ENCODE peak calls at places on chromosomes 12 and 14, in six cellular contexts. One of them, this sample, is unnamed. For H3K4me1, the result is how much of the 10 kb centered on the place peaks cover.

GRCh38 chr12:3213171-3213570 is 136.0 kb downstream of the TSPAN9 start:
- ATAC-seq in K562: no peak
- ATAC-seq in A549: no peak
- ATAC-seq in HepG2: no peak
- ATAC-seq in upper lobe of left lung: no peak
- ATAC-seq in GM12878: no peak
- ATAC-seq in this sample: no peak

GRCh38 chr12:171743-172705 is 41.9 kb downstream of the SLC6A12 start:
- ATAC-seq in K562: peak
- ATAC-seq in A549: no peak
- ATAC-seq in HepG2: no peak
- ATAC-seq in upper lobe of left lung: no peak
- ATAC-seq in GM12878: no peak
- ATAC-seq in this sample: no peak

GRCh38 chr12:115891551-115891950 is 385.9 kb downstream of the MED13L start:
- ATAC-seq in K562: no peak
- ATAC-seq in A549: no peak
- ATAC-seq in HepG2: no peak
- ATAC-seq in upper lobe of left lung: no peak
- ATAC-seq in GM12878: no peak
- ATAC-seq in this sample: no peak

GRCh38 chr12:63863658-63864455 is 19.4 kb downstream of the SRGAP1 start:
- ATAC-seq in K562: no peak
- ATAC-seq in A549: no peak
- ATAC-seq in HepG2: no peak
- ATAC-seq in upper lobe of left lung: no peak
- ATAC-seq in GM12878: no peak
- ATAC-seq in this sample: no peak

GRCh38 chr14:42095155-42095554 is 488.5 kb downstream of the LRFN5 start:
- ATAC-seq in K562: no peak
- ATAC-seq in A549: no peak
- ATAC-seq in HepG2: no peak
- ATAC-seq in upper lobe of left lung: no peak
- ATAC-seq in GM12878: no peak
- ATAC-seq in this sample: peak

GRCh38 chr12:29537292-29537691 is 39.8 kb upstream of the OVCH1 start:
- ATAC-seq in K562: no peak
- ATAC-seq in A549: no peak
- ATAC-seq in HepG2: no peak
- ATAC-seq in upper lobe of left lung: no peak
- ATAC-seq in GM12878: no peak
- ATAC-seq in this sample: no peak

GRCh38 chr12:2341871-2342270 is 289.1 kb downstream of the CACNA1C start:
- ATAC-seq in K562: no peak
- ATAC-seq in A549: peak
- ATAC-seq in HepG2: no peak
- ATAC-seq in upper lobe of left lung: peak
- ATAC-seq in GM12878: no peak
- ATAC-seq in this sample: peak

GRCh38 chr14:69750495-69750894 is 16.4 kb upstream of the SRSF5 start:
- ATAC-seq in K562: peak
- ATAC-seq in A549: no peak
- ATAC-seq in HepG2: peak
- ATAC-seq in upper lobe of left lung: no peak
- ATAC-seq in GM12878: peak
- ATAC-seq in this sample: no peak

GRCh38 chr12:71755146-71755892 is 656 bp downstream of the RAB21 start:
- ATAC-seq in K562: peak
- ATAC-seq in A549: peak
- ATAC-seq in HepG2: peak
- ATAC-seq in upper lobe of left lung: peak
- ATAC-seq in GM12878: peak
- ATAC-seq in this sample: peak

GRCh38 chr12:132474237-132474741 is 15.7 kb upstream of the FBRSL1 start:
- ATAC-seq in K562: no peak
- ATAC-seq in A549: no peak
- ATAC-seq in HepG2: no peak
- ATAC-seq in upper lobe of left lung: no peak
- ATAC-seq in GM12878: no peak
- ATAC-seq in this sample: no peak

GRCh38 chr14:44317433-44317746 is 189.7 kb downstream of the FSCB start:
- ATAC-seq in K562: no peak
- ATAC-seq in A549: peak
- ATAC-seq in HepG2: no peak
- ATAC-seq in upper lobe of left lung: peak
- ATAC-seq in GM12878: no peak
- ATAC-seq in this sample: no peak

GRCh38 chr12:14710632-14711324 is 14.4 kb upstream of the GUCY2C start:
- ATAC-seq in K562: no peak
- ATAC-seq in A549: no peak
- ATAC-seq in HepG2: no peak
- ATAC-seq in upper lobe of left lung: no peak
- ATAC-seq in GM12878: no peak
- ATAC-seq in this sample: no peak

GRCh38 chr14:54761835-54762234 is 140.8 kb downstream of the GCH1 start:
- ATAC-seq in K562: peak
- ATAC-seq in A549: no peak
- ATAC-seq in HepG2: no peak
- ATAC-seq in upper lobe of left lung: no peak
- ATAC-seq in GM12878: no peak
- ATAC-seq in this sample: no peak

GRCh38 chr12:89352492-89353187 is at the start of gene DUSP6:
- ATAC-seq in K562: no peak
- ATAC-seq in A549: peak
- ATAC-seq in HepG2: peak
- ATAC-seq in upper lobe of left lung: peak
- ATAC-seq in GM12878: peak
- ATAC-seq in this sample: peak

GRCh38 chr14:101878222-101879211 is 85.9 kb upstream of the DYNC1H1 start:
- ATAC-seq in K562: no peak
- ATAC-seq in A549: no peak
- ATAC-seq in HepG2: no peak
- ATAC-seq in upper lobe of left lung: no peak
- ATAC-seq in GM12878: peak
- ATAC-seq in this sample: no peak

GRCh38 chr14:50910495-50911420 is 33.5 kb downstream of the PYGL start:
- ATAC-seq in K562: no peak
- ATAC-seq in A549: no peak
- ATAC-seq in HepG2: no peak
- ATAC-seq in upper lobe of left lung: no peak
- ATAC-seq in GM12878: no peak
- ATAC-seq in this sample: no peak

DNA sequence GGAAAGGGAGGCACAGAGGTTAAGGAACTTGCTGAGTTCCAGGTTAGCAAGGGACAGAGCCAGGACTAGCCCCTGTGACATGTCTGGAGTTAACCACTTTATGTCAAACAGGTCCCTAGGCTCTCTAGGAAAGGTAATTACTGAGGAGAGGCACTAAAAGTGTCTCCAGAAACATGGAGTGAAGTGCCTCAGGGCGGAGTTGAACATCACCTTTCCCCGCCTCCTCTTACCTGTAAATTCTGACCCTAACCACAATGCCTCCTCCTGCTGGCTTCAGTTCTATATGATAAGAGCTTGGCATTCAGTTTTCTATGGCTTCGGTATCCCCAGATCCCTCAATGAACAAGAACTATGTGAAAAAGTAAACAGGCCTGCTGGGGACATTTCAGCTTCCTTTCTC is 18.1 kb downstream of the RPH3A start:
- ATAC-seq in K562: no peak
- ATAC-seq in A549: no peak
- ATAC-seq in HepG2: no peak
- ATAC-seq in upper lobe of left lung: no peak
- ATAC-seq in GM12878: no peak
- ATAC-seq in this sample: no peak
- H3K4me1 ChIP-seq in K562: under half
- H3K4me1 ChIP-seq in A549: under half
- H3K4me1 ChIP-seq in HepG2: under half
- H3K4me1 ChIP-seq in upper lobe of left lung: under half
- H3K4me1 ChIP-seq in GM12878: under half
- H3K4me1 ChIP-seq in this sample: under half

GRCh38 chr12:122834229-122834920 is 882 bp upstream of the HIP1R start:
- ATAC-seq in K562: peak
- ATAC-seq in A549: peak
- ATAC-seq in HepG2: peak
- ATAC-seq in upper lobe of left lung: peak
- ATAC-seq in GM12878: peak
- ATAC-seq in this sample: peak
- TF ChIP-seq EP300 in K562: no peak
- TF ChIP-seq EP300 in A549: no peak
- TF ChIP-seq EP300 in HepG2: no peak
- TF ChIP-seq EP300 in upper lobe of left lung: no peak
- TF ChIP-seq EP300 in GM12878: no peak
- TF ChIP-seq EP300 in this sample: no peak

GRCh38 chr12:53201170-53201541 is 5.9 kb downstream of the ITGB7 start:
- ATAC-seq in K562: peak
- ATAC-seq in A549: no peak
- ATAC-seq in HepG2: no peak
- ATAC-seq in upper lobe of left lung: no peak
- ATAC-seq in GM12878: no peak
- ATAC-seq in this sample: no peak
- H3K4me1 ChIP-seq in K562: under half
- H3K4me1 ChIP-seq in A549: under half
- H3K4me1 ChIP-seq in HepG2: under half
- H3K4me1 ChIP-seq in upper lobe of left lung: under half
- H3K4me1 ChIP-seq in GM12878: under half
- H3K4me1 ChIP-seq in this sample: under half

GRCh38 chr14:88380405-88380804 is 5.1 kb upstream of the SPATA7 start:
- ATAC-seq in K562: no peak
- ATAC-seq in A549: no peak
- ATAC-seq in HepG2: peak
- ATAC-seq in upper lobe of left lung: no peak
- ATAC-seq in GM12878: no peak
- ATAC-seq in this sample: no peak

GRCh38 chr14:88386395-88386794 is 938 bp downstream of the SPATA7 start:
- ATAC-seq in K562: no peak
- ATAC-seq in A549: no peak
- ATAC-seq in HepG2: no peak
- ATAC-seq in upper lobe of left lung: no peak
- ATAC-seq in GM12878: no peak
- ATAC-seq in this sample: no peak

GRCh38 chr14:88388741-88389282 is 3.4 kb downstream of the SPATA7 start:
- ATAC-seq in K562: no peak
- ATAC-seq in A549: no peak
- ATAC-seq in HepG2: no peak
- ATAC-seq in upper lobe of left lung: no peak
- ATAC-seq in GM12878: no peak
- ATAC-seq in this sample: no peak

GRCh38 chr14:88384653-88385205 is 728 bp upstream of the SPATA7 start:
- ATAC-seq in K562: peak
- ATAC-seq in A549: no peak
- ATAC-seq in HepG2: no peak
- ATAC-seq in upper lobe of left lung: peak
- ATAC-seq in GM12878: no peak
- ATAC-seq in this sample: peak

DNA sequence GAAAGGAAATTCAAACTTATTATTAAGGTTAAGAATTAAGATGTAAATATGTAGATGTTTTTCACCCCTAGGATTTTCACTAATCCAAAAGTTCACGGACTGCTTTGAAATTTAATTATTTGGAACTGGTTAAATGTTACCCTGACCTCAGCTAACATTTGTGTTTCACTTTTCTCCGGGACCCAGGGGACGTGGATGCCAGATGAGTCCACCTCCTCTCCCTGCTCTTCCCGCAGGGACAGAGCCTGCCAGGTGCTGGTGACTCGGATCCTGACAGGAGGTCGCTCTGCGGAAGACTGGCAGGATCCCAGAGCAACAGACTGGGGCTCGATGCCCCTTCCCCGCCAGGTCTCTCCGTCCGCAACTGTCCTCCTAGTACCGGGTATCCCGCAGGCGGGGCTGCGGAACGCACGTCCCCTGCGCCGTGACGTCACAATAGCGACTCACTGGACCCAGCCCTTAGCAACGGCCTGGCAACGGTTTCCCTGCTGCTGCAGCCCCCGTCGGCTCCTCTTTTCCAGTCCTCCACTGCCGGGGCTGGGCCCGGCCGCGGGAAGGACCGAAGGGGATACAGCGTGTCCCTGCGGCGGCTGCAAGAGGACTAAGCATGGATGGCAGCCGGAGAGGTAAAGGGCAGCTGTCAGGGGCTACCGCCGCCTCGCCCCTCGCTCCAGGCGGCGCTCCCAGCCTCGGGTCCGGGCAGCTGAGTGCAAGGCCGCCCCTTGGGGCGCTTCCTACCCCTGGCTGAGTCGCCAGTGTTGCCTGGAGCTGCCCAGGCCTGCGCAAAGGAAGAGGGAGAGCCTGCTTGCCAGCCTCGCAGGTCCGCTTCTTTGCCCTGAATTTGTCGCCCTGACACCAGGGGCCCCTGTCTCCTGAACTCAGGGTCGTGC is at the start of gene SPATA7:
- ATAC-seq in K562: peak
- ATAC-seq in A549: peak
- ATAC-seq in HepG2: peak
- ATAC-seq in upper lobe of left lung: peak
- ATAC-seq in GM12878: peak
- ATAC-seq in this sample: peak
- TF ChIP-seq EP300 in K562: no peak
- TF ChIP-seq EP300 in A549: no peak
- TF ChIP-seq EP300 in HepG2: no peak
- TF ChIP-seq EP300 in upper lobe of left lung: no peak
- TF ChIP-seq EP300 in GM12878: no peak
- TF ChIP-seq EP300 in this sample: no peak

GRCh38 chr12:113239811-113240331 is 18.6 kb downstream of the TPCN1 start:
- ATAC-seq in K562: no peak
- ATAC-seq in A549: no peak
- ATAC-seq in HepG2: no peak
- ATAC-seq in upper lobe of left lung: no peak
- ATAC-seq in GM12878: no peak
- ATAC-seq in this sample: no peak

GRCh38 chr12:113239288-113239771 is 18.1 kb downstream of the TPCN1 start:
- ATAC-seq in K562: no peak
- ATAC-seq in A549: no peak
- ATAC-seq in HepG2: no peak
- ATAC-seq in upper lobe of left lung: no peak
- ATAC-seq in GM12878: peak
- ATAC-seq in this sample: no peak

GRCh38 chr12:113236539-113237354 is 15.5 kb downstream of the TPCN1 start:
- ATAC-seq in K562: no peak
- ATAC-seq in A549: no peak
- ATAC-seq in HepG2: no peak
- ATAC-seq in upper lobe of left lung: peak
- ATAC-seq in GM12878: no peak
- ATAC-seq in this sample: peak

GRCh38 chr12:113237748-113238147 is 16.5 kb downstream of the TPCN1 start:
- ATAC-seq in K562: peak
- ATAC-seq in A549: no peak
- ATAC-seq in HepG2: no peak
- ATAC-seq in upper lobe of left lung: no peak
- ATAC-seq in GM12878: no peak
- ATAC-seq in this sample: no peak

DNA sequence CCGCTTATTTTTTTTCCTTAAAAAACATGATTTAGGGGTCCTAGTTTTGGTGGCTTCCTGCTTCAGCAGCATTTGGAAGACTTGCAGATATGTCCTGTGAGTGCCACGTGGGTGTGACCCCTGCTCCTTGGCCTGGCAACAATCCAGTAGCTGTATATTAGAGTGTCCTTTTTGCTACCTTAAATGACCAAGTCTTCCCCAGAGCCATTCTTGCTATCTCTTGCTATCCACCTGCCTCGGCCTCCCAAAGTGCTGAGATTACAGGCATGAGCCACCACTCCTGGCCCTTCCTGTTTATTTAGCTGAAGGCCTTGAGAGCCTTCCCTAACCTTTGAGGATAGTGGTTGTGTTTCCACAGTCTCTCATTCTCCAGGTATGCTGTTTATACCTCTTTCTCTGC is 17.0 kb downstream of the TPCN1 start:
- ATAC-seq in K562: peak
- ATAC-seq in A549: no peak
- ATAC-seq in HepG2: no peak
- ATAC-seq in upper lobe of left lung: no peak
- ATAC-seq in GM12878: no peak
- ATAC-seq in this sample: no peak
- H3K4me1 ChIP-seq in K562: under half
- H3K4me1 ChIP-seq in A549: under half
- H3K4me1 ChIP-seq in HepG2: half or more
- H3K4me1 ChIP-seq in upper lobe of left lung: half or more
- H3K4me1 ChIP-seq in GM12878: under half
- H3K4me1 ChIP-seq in this sample: half or more